ENCODE peak calls at places on chromosomes 2 and 18, in six cellular contexts. One of them, this sample, is unnamed.

GRCh38 chr2:167292430-167293171 is 404.3 kb downstream of the XIRP2 start:
- DNase-seq in psoas muscle: peak
- DNase-seq in dorsolateral prefrontal cortex: peak
- DNase-seq in GM12878: no peak
- DNase-seq in fibroblast of mammary gland: peak
- DNase-seq in astrocyte of the cerebellum: peak
- DNase-seq in this sample: peak

GRCh38 chr18:79221136-79221535 is 151.9 kb downstream of the ATP9B start:
- DNase-seq in psoas muscle: no peak
- DNase-seq in dorsolateral prefrontal cortex: no peak
- DNase-seq in GM12878: no peak
- DNase-seq in fibroblast of mammary gland: no peak
- DNase-seq in astrocyte of the cerebellum: no peak
- DNase-seq in this sample: no peak

GRCh38 chr2:180572346-180572745 is 408.1 kb upstream of the UBE2E3 start:
- DNase-seq in psoas muscle: no peak
- DNase-seq in dorsolateral prefrontal cortex: no peak
- DNase-seq in GM12878: no peak
- DNase-seq in fibroblast of mammary gland: peak
- DNase-seq in astrocyte of the cerebellum: no peak
- DNase-seq in this sample: no peak

GRCh38 chr2:142180820-142181533 is 50.2 kb upstream of the LRP1B start:
- DNase-seq in psoas muscle: no peak
- DNase-seq in dorsolateral prefrontal cortex: peak
- DNase-seq in GM12878: no peak
- DNase-seq in fibroblast of mammary gland: peak
- DNase-seq in astrocyte of the cerebellum: no peak
- DNase-seq in this sample: no peak

GRCh38 chr2:128313076-128313836 is 5.4 kb downstream of the HS6ST1 start:
- DNase-seq in psoas muscle: no peak
- DNase-seq in dorsolateral prefrontal cortex: peak
- DNase-seq in GM12878: no peak
- DNase-seq in fibroblast of mammary gland: peak
- DNase-seq in astrocyte of the cerebellum: no peak
- DNase-seq in this sample: no peak

GRCh38 chr2:170076189-170076588 is 101.8 kb upstream of the MYO3B start:
- DNase-seq in psoas muscle: no peak
- DNase-seq in dorsolateral prefrontal cortex: no peak
- DNase-seq in GM12878: no peak
- DNase-seq in fibroblast of mammary gland: no peak
- DNase-seq in astrocyte of the cerebellum: no peak
- DNase-seq in this sample: no peak

GRCh38 chr18:23257686-23258565 is 122.6 kb downstream of the CABLES1 start:
- DNase-seq in psoas muscle: no peak
- DNase-seq in dorsolateral prefrontal cortex: peak
- DNase-seq in GM12878: no peak
- DNase-seq in fibroblast of mammary gland: peak
- DNase-seq in astrocyte of the cerebellum: no peak
- DNase-seq in this sample: peak

GRCh38 chr2:22355816-22356433 is 1029.1 kb upstream of the KLHL29 start:
- DNase-seq in psoas muscle: peak
- DNase-seq in dorsolateral prefrontal cortex: peak
- DNase-seq in GM12878: no peak
- DNase-seq in fibroblast of mammary gland: peak
- DNase-seq in astrocyte of the cerebellum: peak
- DNase-seq in this sample: no peak

GRCh38 chr2:165804719-165805118 is 10.7 kb upstream of the GALNT3 start:
- DNase-seq in psoas muscle: no peak
- DNase-seq in dorsolateral prefrontal cortex: no peak
- DNase-seq in GM12878: no peak
- DNase-seq in fibroblast of mammary gland: no peak
- DNase-seq in astrocyte of the cerebellum: no peak
- DNase-seq in this sample: no peak

GRCh38 chr2:151632993-151633592 is 101.2 kb downstream of the NEB start:
- DNase-seq in psoas muscle: no peak
- DNase-seq in dorsolateral prefrontal cortex: no peak
- DNase-seq in GM12878: no peak
- DNase-seq in fibroblast of mammary gland: peak
- DNase-seq in astrocyte of the cerebellum: no peak
- DNase-seq in this sample: peak

GRCh38 chr2:203579131-203579643 is 44.1 kb upstream of the RAPH1 start:
- DNase-seq in psoas muscle: no peak
- DNase-seq in dorsolateral prefrontal cortex: no peak
- DNase-seq in GM12878: peak
- DNase-seq in fibroblast of mammary gland: peak
- DNase-seq in astrocyte of the cerebellum: no peak
- DNase-seq in this sample: no peak

GRCh38 chr2:213934560-213934959 is 476.3 kb upstream of the VWC2L start:
- DNase-seq in psoas muscle: no peak
- DNase-seq in dorsolateral prefrontal cortex: no peak
- DNase-seq in GM12878: peak
- DNase-seq in fibroblast of mammary gland: peak
- DNase-seq in astrocyte of the cerebellum: no peak
- DNase-seq in this sample: peak

GRCh38 chr2:53913721-53914120 is 54.0 kb upstream of the GPR75 start:
- DNase-seq in psoas muscle: no peak
- DNase-seq in dorsolateral prefrontal cortex: no peak
- DNase-seq in GM12878: peak
- DNase-seq in fibroblast of mammary gland: peak
- DNase-seq in astrocyte of the cerebellum: peak
- DNase-seq in this sample: peak

GRCh38 chr2:136381722-136382633 is 264.0 kb upstream of the CXCR4 start:
- DNase-seq in psoas muscle: no peak
- DNase-seq in dorsolateral prefrontal cortex: no peak
- DNase-seq in GM12878: peak
- DNase-seq in fibroblast of mammary gland: no peak
- DNase-seq in astrocyte of the cerebellum: no peak
- DNase-seq in this sample: no peak

GRCh38 chr2:56266761-56267411 is 83.1 kb downstream of the CCDC85A start:
- DNase-seq in psoas muscle: no peak
- DNase-seq in dorsolateral prefrontal cortex: no peak
- DNase-seq in GM12878: no peak
- DNase-seq in fibroblast of mammary gland: no peak
- DNase-seq in astrocyte of the cerebellum: peak
- DNase-seq in this sample: no peak

GRCh38 chr2:48415765-48416515 is 114.0 kb upstream of the STON1 start:
- DNase-seq in psoas muscle: no peak
- DNase-seq in dorsolateral prefrontal cortex: no peak
- DNase-seq in GM12878: no peak
- DNase-seq in fibroblast of mammary gland: no peak
- DNase-seq in astrocyte of the cerebellum: no peak
- DNase-seq in this sample: no peak

GRCh38 chr2:235711527-235711926 is 217.7 kb downstream of the AGAP1 start:
- DNase-seq in psoas muscle: no peak
- DNase-seq in dorsolateral prefrontal cortex: no peak
- DNase-seq in GM12878: no peak
- DNase-seq in fibroblast of mammary gland: no peak
- DNase-seq in astrocyte of the cerebellum: no peak
- DNase-seq in this sample: no peak

GRCh38 chr2:199933466-199933865 is 21.8 kb downstream of the TYW5 start:
- DNase-seq in psoas muscle: no peak
- DNase-seq in dorsolateral prefrontal cortex: no peak
- DNase-seq in GM12878: no peak
- DNase-seq in fibroblast of mammary gland: peak
- DNase-seq in astrocyte of the cerebellum: no peak
- DNase-seq in this sample: no peak

GRCh38 chr2:10319892-10320574 is 17.3 kb downstream of the HPCAL1 start:
- DNase-seq in psoas muscle: no peak
- DNase-seq in dorsolateral prefrontal cortex: no peak
- DNase-seq in GM12878: no peak
- DNase-seq in fibroblast of mammary gland: no peak
- DNase-seq in astrocyte of the cerebellum: no peak
- DNase-seq in this sample: no peak

GRCh38 chr2:73448856-73449255 is 63.2 kb downstream of the ALMS1 start:
- DNase-seq in psoas muscle: no peak
- DNase-seq in dorsolateral prefrontal cortex: no peak
- DNase-seq in GM12878: no peak
- DNase-seq in fibroblast of mammary gland: no peak
- DNase-seq in astrocyte of the cerebellum: no peak
- DNase-seq in this sample: no peak
- H3K4me3 ChIP-seq in psoas muscle: no peak
- H3K4me3 ChIP-seq in dorsolateral prefrontal cortex: no peak
- H3K4me3 ChIP-seq in GM12878: no peak
- H3K4me3 ChIP-seq in fibroblast of mammary gland: no peak
- H3K4me3 ChIP-seq in astrocyte of the cerebellum: no peak
- H3K4me3 ChIP-seq in this sample: no peak

DNA sequence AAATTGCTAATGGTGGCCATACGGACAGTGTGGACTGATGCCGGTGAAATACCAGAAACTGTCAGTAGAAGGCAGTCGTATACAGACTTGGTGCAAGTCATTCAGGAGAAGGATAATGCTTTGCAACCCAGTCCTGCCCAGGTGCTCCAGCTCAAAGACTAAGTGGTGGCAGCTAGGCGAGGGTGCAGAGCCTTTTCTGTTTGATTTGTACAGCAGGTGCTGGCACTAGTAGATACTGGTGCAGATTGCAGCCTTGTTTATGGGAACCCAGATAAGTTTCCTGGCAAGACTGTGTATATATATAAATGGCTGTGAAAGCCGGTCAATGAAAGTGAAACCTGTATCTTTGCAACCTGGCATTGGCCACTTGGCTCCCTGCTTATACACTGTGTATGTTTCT is 208.3 kb upstream of the SYT4 start:
- DNase-seq in psoas muscle: no peak
- DNase-seq in dorsolateral prefrontal cortex: no peak
- DNase-seq in GM12878: no peak
- DNase-seq in fibroblast of mammary gland: no peak
- DNase-seq in astrocyte of the cerebellum: no peak
- DNase-seq in this sample: no peak
- TF ChIP-seq CTCF in psoas muscle: no peak
- TF ChIP-seq CTCF in dorsolateral prefrontal cortex: no peak
- TF ChIP-seq CTCF in GM12878: no peak
- TF ChIP-seq CTCF in fibroblast of mammary gland: no peak
- TF ChIP-seq CTCF in astrocyte of the cerebellum: no peak
- TF ChIP-seq CTCF in this sample: no peak

DNA sequence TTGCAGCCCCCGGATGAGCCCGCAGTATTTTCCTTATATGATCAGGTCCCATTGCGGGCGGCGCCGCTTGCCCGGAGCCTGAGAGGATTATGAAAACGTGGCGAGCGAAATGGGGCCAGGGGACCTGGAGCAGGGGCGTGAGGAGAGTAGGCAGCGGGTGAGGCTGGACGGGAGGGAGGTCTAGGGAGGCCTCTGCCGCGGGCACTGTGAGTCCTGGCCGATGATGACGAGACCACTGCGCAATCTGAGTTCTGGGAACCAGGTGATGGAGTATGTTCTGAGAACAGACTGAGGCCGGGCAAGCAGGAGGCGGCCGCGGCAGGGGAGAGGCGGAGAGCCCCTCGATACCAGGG is 790 bp upstream of the ACAA2 start:
- DNase-seq in psoas muscle: peak
- DNase-seq in dorsolateral prefrontal cortex: peak
- DNase-seq in GM12878: no peak
- DNase-seq in fibroblast of mammary gland: peak
- DNase-seq in astrocyte of the cerebellum: no peak
- DNase-seq in this sample: no peak
- H3K4me3 ChIP-seq in psoas muscle: peak
- H3K4me3 ChIP-seq in dorsolateral prefrontal cortex: peak
- H3K4me3 ChIP-seq in GM12878: peak
- H3K4me3 ChIP-seq in fibroblast of mammary gland: peak
- H3K4me3 ChIP-seq in astrocyte of the cerebellum: peak
- H3K4me3 ChIP-seq in this sample: peak

DNA sequence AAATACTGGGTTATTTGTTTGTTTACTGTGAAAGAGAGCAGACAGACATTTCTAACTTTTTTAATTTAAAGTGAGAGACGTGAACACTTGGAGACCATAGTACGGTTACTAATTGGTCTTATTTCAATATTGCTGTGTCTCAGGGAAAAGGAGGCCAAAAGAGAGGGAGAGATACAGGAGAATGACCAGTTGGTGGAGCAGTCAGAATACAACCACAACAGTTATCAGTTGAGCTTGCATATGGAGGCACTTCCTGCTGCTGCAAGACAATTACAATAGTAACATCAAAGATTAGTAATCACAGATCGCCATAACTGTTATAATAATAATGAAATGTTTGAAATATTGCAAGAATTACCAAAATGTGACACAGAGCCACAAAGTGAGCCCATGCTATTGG is 58.2 kb downstream of the TWSG1 start:
- DNase-seq in psoas muscle: no peak
- DNase-seq in dorsolateral prefrontal cortex: no peak
- DNase-seq in GM12878: no peak
- DNase-seq in fibroblast of mammary gland: peak
- DNase-seq in astrocyte of the cerebellum: no peak
- DNase-seq in this sample: no peak
- TF ChIP-seq CTCF in psoas muscle: no peak
- TF ChIP-seq CTCF in dorsolateral prefrontal cortex: no peak
- TF ChIP-seq CTCF in GM12878: no peak
- TF ChIP-seq CTCF in fibroblast of mammary gland: peak
- TF ChIP-seq CTCF in astrocyte of the cerebellum: no peak
- TF ChIP-seq CTCF in this sample: no peak

GRCh38 chr2:241110607-241111442 is 8.7 kb upstream of the MTERF4 start:
- DNase-seq in psoas muscle: no peak
- DNase-seq in dorsolateral prefrontal cortex: no peak
- DNase-seq in GM12878: no peak
- DNase-seq in fibroblast of mammary gland: no peak
- DNase-seq in astrocyte of the cerebellum: no peak
- DNase-seq in this sample: no peak

GRCh38 chr2:241109210-241110088 is 7.4 kb upstream of the MTERF4 start:
- DNase-seq in psoas muscle: no peak
- DNase-seq in dorsolateral prefrontal cortex: no peak
- DNase-seq in GM12878: no peak
- DNase-seq in fibroblast of mammary gland: no peak
- DNase-seq in astrocyte of the cerebellum: no peak
- DNase-seq in this sample: no peak

GRCh38 chr2:241108271-241109209 is 6.5 kb upstream of the MTERF4 start:
- DNase-seq in psoas muscle: no peak
- DNase-seq in dorsolateral prefrontal cortex: no peak
- DNase-seq in GM12878: no peak
- DNase-seq in fibroblast of mammary gland: no peak
- DNase-seq in astrocyte of the cerebellum: no peak
- DNase-seq in this sample: no peak

GRCh38 chr2:241111443-241111810 is 9.3 kb upstream of the MTERF4 start:
- DNase-seq in psoas muscle: no peak
- DNase-seq in dorsolateral prefrontal cortex: no peak
- DNase-seq in GM12878: no peak
- DNase-seq in fibroblast of mammary gland: no peak
- DNase-seq in astrocyte of the cerebellum: no peak
- DNase-seq in this sample: no peak

GRCh38 chr2:241110089-241110606 is 8.1 kb upstream of the MTERF4 start:
- DNase-seq in psoas muscle: no peak
- DNase-seq in dorsolateral prefrontal cortex: no peak
- DNase-seq in GM12878: no peak
- DNase-seq in fibroblast of mammary gland: no peak
- DNase-seq in astrocyte of the cerebellum: no peak
- DNase-seq in this sample: no peak
- H3K4me3 ChIP-seq in psoas muscle: no peak
- H3K4me3 ChIP-seq in dorsolateral prefrontal cortex: no peak
- H3K4me3 ChIP-seq in GM12878: peak
- H3K4me3 ChIP-seq in fibroblast of mammary gland: no peak
- H3K4me3 ChIP-seq in astrocyte of the cerebellum: no peak
- H3K4me3 ChIP-seq in this sample: no peak

This sample was measured in AG09309.